ENCODE peak calls at places on chromosome 18, in four cellular contexts. Y is H7, N is T-helper 9 cell, L is hippocampal formation. U is an unnamed sample.

GRCh38 chr18:9968081-9968848 is 54.4 kb downstream of the VAPA start:
- DNase-seq in N (no peak), L (no peak), Y (peak), U (no peak)

GRCh38 chr18:50726960-50727589 is 92.7 kb downstream of the MRO start:
- DNase-seq in Y (peak), N (no peak), L (no peak), U (no peak)

GRCh38 chr18:76913583-76913982 is 91.2 kb downstream of the ZNF236 start:
- DNase-seq in N (no peak), L (no peak), Y (no peak), U (no peak)

GRCh38 chr18:3994061-3994687 is 460.9 kb downstream of the DLGAP1 start:
- DNase-seq in N (no peak), Y (no peak), L (no peak), U (no peak)

GRCh38 chr18:57789759-57790158 is 13.4 kb downstream of the ATP8B1 start:
- DNase-seq in Y (no peak), N (no peak), L (no peak), U (no peak)

GRCh38 chr18:136433-136832 is 21.9 kb upstream of the USP14 start:
- DNase-seq in N (peak), L (no peak), Y (peak), U (peak)

GRCh38 chr18:45441110-45441842 is 174.0 kb upstream of the SLC14A2 start:
- DNase-seq in N (no peak), L (no peak), Y (no peak), U (peak)

GRCh38 chr18:25518716-25519053 is 166.7 kb upstream of the ZNF521 start:
- DNase-seq in L (no peak), Y (no peak), N (no peak), U (no peak)

GRCh38 chr18:22822024-22822423 is 111.1 kb upstream of the RBBP8 start:
- DNase-seq in N (no peak), Y (peak), L (no peak), U (no peak)

GRCh38 chr18:23920054-23920453 is 94.5 kb upstream of the TTC39C start:
- DNase-seq in L (no peak), N (peak), Y (no peak), U (no peak)

GRCh38 chr18:63817441-63818051 is 42.3 kb downstream of the SERPINB7 start:
- DNase-seq in L (no peak), Y (no peak), N (no peak), U (no peak)

GRCh38 chr18:48337053-48337452 is 72.1 kb downstream of the ZBTB7C start:
- DNase-seq in N (no peak), L (no peak), Y (no peak), U (no peak)

GRCh38 chr18:80034852-80035406 is 695 bp downstream of the RBFA start:
- DNase-seq in L (no peak), N (no peak), Y (no peak), U (no peak)

GRCh38 chr18:71036783-71037182 is 747.9 kb downstream of the SOCS6 start:
- DNase-seq in Y (no peak), N (no peak), L (no peak), U (no peak)

GRCh38 chr18:48946329-48946835 is 4.4 kb downstream of the SMAD7 start:
- DNase-seq in L (peak), Y (peak), N (no peak), U (no peak)

GRCh38 chr18:23226386-23226785 is 91.1 kb downstream of the CABLES1 start:
- DNase-seq in L (no peak), Y (no peak), N (no peak), U (no peak)

GRCh38 chr18:13416848-13417247 is 198.3 kb downstream of the LDLRAD4 start:
- DNase-seq in Y (no peak), L (no peak), N (no peak), U (no peak)

GRCh38 chr18:36408606-36409005 is 111.1 kb downstream of the FHOD3 start:
- DNase-seq in N (no peak), Y (no peak), L (no peak), U (no peak)

GRCh38 chr18:11154369-11154982 is 5.1 kb upstream of the PIEZO2 start:
- DNase-seq in L (no peak), Y (peak), N (no peak), U (peak)

GRCh38 chr18:5998166-5998881 is 103.0 kb upstream of the TMEM200C start:
- DNase-seq in N (no peak), Y (no peak), L (no peak), U (no peak)

GRCh38 chr18:37540424-37541121 is 25.0 kb downstream of the CELF4 start:
- DNase-seq in Y (no peak), L (no peak), N (no peak), U (no peak)

GRCh38 chr18:210780-211179 is 52.4 kb downstream of the USP14 start:
- DNase-seq in L (no peak), Y (peak), N (no peak), U (no peak)

GRCh38 chr18:70421471-70421870 is 132.6 kb downstream of the SOCS6 start:
- DNase-seq in Y (no peak), L (no peak), N (no peak), U (peak)

GRCh38 chr18:47779381-47779780 is 151.1 kb downstream of the SMAD2 start:
- DNase-seq in L (no peak), N (no peak), Y (no peak), U (no peak)

GRCh38 chr18:10482985-10483949 is 28.8 kb downstream of the APCDD1 start:
- DNase-seq in Y (no peak), L (no peak), N (no peak), U (no peak)

GRCh38 chr18:9708057-9708881 is at the start of gene RAB31:
- DNase-seq in L (peak), N (no peak), Y (peak), U (peak)

GRCh38 chr18:31738460-31739407 is 21.9 kb downstream of the SLC25A52 start:
- DNase-seq in N (no peak), Y (no peak), L (no peak), U (no peak)

GRCh38 chr18:35005963-35006577 is 35.1 kb upstream of the MAPRE2 start:
- DNase-seq in Y (peak), N (no peak), L (peak), U (peak)